ENCODE peak calls at places on chromosomes 2 and 18, in nine cellular contexts. X, F, E, R, J, S, Y, K and A are unnamed samples.

GRCh38 chr2:174846218-174846617 is 81.9 kb upstream of the CHRNA1 start:
- DNase-seq in X (no peak), F (no peak), E (no peak), R (no peak), J (no peak), S (no peak), Y (no peak), K (peak; percentile 23), A (no peak)

GRCh38 chr2:133586978-133587377 is 18.7 kb upstream of the NCKAP5 start:
- DNase-seq in X (no peak), F (no peak), E (no peak), R (no peak), J (no peak), S (no peak), Y (no peak), K (no peak), A (no peak)

GRCh38 chr2:238947920-238948710 is 100.2 kb downstream of the TWIST2 start:
- DNase-seq in X (peak; percentile 55), F (peak; percentile 24), E (peak; percentile 70), R (no peak), J (no peak), S (no peak), Y (no peak), K (peak; percentile 62), A (no peak)

GRCh38 chr2:68730828-68731227 is 3.8 kb upstream of the ARHGAP25 start:
- DNase-seq in X (no peak), F (no peak), E (no peak), R (no peak), J (no peak), S (peak; percentile 29), Y (no peak), K (no peak), A (no peak)

GRCh38 chr2:233147136-233147828 is 87.1 kb downstream of the INPP5D start:
- DNase-seq in X (no peak), F (no peak), E (no peak), R (no peak), J (no peak), S (no peak), Y (no peak), K (no peak), A (no peak)

GRCh38 chr18:8699126-8699525 is 6.2 kb upstream of the MTCL1 start:
- DNase-seq in X (no peak), F (no peak), E (no peak), R (no peak), J (no peak), S (no peak), Y (no peak), K (no peak), A (no peak)

GRCh38 chr2:119148082-119148715 is 10.4 kb downstream of the C1QL2 start:
- DNase-seq in X (no peak), F (no peak), E (no peak), R (no peak), J (no peak), S (no peak), Y (no peak), K (no peak), A (no peak)

GRCh38 chr2:19786408-19787058 is 115.2 kb downstream of the TTC32 start:
- DNase-seq in X (no peak), F (peak; percentile 24), E (peak; percentile 57), R (no peak), J (no peak), S (peak; percentile 53), Y (no peak), K (peak; percentile 69), A (no peak)

GRCh38 chr18:58218111-58218510 is 174.1 kb downstream of the NEDD4L start:
- DNase-seq in X (no peak), F (no peak), E (no peak), R (no peak), J (no peak), S (no peak), Y (no peak), K (peak; percentile 41), A (no peak)

GRCh38 chr2:132664096-132664495 is 5.9 kb downstream of the LYPD1 start:
- DNase-seq in X (no peak), F (no peak), E (no peak), R (no peak), J (no peak), S (no peak), Y (no peak), K (no peak), A (no peak)

GRCh38 chr2:143259368-143259958 is 130.2 kb downstream of the ARHGAP15 start:
- DNase-seq in X (no peak), F (peak; percentile 76), E (peak; percentile 37), R (peak; percentile 60), J (peak; percentile 72), S (peak; percentile 82), Y (peak; percentile 38), K (peak; percentile 81), A (peak; percentile 28)

GRCh38 chr18:28208712-28209265 is 31.9 kb upstream of the CDH2 start:
- DNase-seq in X (no peak), F (no peak), E (no peak), R (no peak), J (no peak), S (no peak), Y (no peak), K (no peak), A (no peak)

DNA sequence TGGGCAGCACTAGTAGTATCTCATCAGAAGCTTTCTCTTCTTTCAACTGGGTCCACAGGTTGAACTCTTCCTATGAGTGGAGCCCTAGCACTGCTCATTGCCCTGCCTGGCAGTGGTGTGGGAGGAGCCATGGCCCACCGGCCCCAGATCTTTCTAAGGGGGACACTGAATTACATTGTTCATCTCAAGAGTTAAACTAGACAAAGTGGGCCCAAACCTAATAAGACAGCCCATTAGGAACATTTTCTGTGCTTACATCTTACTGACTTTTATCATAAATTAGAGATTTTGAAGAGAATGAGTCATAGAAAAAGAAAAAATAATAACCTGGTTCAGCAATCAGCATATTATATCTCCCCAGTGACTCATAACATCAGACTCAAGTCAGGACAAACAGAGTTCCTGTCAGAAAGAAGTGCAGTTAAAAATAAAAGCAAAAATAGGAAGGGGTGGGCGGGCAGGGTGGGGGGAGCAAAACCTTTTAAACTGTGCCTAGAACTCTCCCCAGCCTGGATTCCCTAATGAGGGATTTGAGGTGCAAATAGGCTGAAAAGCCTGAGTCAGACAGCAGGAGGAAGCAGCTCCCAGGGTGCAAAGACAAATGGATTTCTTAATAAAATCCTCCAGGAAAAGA is 161.6 kb upstream of the TRIB2 start:
- DNase-seq in X (no peak), F (no peak), E (peak; percentile 34), R (peak; percentile 33), J (no peak), S (peak; percentile 16), Y (no peak), K (peak; percentile 58), A (no peak)
- TF ChIP-seq CTCF in X (no peak), F (no peak), E (peak; percentile 30), R (peak; percentile 23), J (no peak), S (no peak), Y (no peak), K (no peak), A (no peak)

DNA sequence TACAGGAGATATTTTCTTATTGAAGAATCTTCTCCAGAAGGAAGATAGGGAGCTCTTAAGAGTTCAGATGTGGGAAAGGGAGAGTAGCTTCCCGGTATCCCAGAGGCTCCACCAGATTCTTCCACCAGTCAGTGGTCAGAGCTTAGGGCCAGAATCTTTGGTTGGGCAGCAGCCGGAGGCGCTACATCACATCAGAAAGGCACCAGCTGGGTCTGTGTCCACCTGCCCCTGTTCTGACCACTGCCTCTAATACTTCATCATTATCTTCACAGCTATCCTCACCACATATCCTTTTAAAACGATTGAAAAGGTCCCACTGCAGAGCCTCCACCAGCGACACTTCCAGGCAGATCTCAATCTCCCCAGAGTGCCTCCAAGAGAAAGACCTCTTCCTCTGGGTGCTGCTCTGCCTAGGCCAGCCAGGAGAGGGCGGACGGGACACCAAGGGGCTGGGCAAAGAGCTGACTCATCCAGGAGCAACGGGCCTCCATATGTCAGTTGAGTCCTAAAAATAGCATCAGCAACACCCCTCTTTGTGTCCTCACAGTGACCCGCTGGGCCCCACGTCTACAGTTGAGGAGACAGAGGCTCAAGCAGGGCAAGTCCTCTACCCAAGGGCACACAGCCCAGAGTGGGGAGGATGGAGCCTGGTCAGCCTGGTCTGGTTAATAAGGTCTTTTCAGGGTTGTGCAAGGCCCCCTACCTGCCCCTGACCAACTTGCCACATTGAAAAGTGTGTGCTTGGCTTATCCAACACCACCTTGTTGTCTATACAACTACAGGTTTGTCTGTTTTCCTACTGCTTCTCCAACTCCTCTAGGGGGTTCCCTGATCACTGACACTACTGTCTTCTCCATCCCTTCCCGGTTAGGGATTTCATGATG is 81.2 kb downstream of the ADD2 start:
- DNase-seq in X (peak; percentile 30), F (peak; percentile 41), E (peak; percentile 31), R (peak; percentile 97), J (no peak), S (peak; percentile 66), Y (no peak), K (peak; percentile 80), A (no peak)
- TF ChIP-seq CTCF in X (no peak), F (peak; percentile 34), E (peak; percentile 61), R (peak; percentile 90), J (no peak), S (peak; percentile 37), Y (no peak), K (peak; percentile 76), A (no peak)

DNA sequence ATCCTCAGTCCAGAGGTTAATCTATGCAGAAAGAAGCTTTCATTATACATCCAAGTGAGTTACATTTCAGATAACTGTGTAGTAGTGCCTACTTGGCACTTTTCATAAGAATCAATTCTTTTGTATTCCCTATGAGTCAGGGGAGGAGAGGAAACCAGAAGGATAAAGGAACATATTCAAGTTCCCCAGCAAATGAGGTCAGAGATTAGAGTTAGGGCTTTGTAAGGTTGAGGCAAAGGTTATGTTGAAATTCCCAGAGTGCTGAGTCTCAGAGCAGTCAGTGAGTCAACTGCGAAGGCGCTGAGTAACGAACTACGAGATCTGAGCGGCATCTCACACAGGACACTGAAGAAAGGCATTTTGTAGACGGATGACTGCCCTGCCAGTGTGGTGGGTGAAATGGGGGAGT is 25.1 kb upstream of the ME2 start:
- DNase-seq in X (no peak), F (no peak), E (no peak), R (no peak), J (no peak), S (peak; percentile 63), Y (no peak), K (peak; percentile 83), A (no peak)
- TF ChIP-seq CTCF in X (no peak), F (no peak), E (no peak), R (no peak), J (no peak), S (no peak), Y (no peak), K (no peak), A (no peak)

DNA sequence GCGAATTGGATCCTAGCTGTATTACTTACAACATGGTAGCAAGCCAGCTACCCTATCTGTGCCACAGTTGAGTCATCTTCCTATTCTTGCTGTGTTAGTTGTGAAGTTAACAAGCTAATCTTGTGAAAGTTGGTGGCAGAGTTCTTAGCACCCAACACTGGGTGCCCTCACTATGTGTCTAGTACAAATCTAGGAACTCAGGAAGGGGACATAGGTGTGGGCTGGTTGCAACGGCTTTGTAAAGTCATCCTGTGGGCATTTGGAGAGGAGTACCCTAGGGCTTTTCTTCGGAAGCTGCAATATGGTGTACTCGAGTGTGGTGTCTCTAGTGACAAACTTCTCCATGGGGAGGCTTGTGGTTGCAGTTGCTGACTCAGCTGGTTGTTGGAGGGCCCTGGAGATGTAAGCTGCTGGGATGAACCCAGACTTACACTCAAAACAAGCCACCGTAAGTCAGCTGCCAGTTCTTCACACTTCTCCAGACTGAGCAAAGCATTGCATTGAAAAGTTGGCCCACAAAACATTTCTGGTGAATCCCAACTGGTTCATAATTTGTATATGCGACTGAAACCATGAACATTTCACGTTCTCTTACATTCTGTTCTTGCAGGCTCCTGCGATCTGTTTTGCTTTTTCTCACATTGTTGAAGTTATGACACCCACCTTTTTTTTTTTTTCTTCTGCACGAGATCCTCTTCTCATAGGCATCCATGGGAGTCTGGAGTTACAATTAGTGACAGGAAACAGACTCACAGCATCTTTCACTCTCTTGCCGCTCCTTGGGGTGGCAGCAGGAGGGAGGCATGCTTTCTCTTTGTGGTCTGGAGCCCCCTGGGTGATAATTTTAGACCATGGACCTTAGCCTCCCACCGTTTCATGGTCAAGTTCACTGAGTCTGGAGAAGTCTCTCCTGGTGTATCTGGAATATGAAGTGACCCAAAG is 61.7 kb downstream of the ADCYAP1 start:
- DNase-seq in X (no peak), F (no peak), E (no peak), R (no peak), J (no peak), S (no peak), Y (no peak), K (peak; percentile 27), A (no peak)
- TF ChIP-seq CTCF in X (no peak), F (no peak), E (no peak), R (no peak), J (no peak), S (no peak), Y (no peak), K (no peak), A (no peak)